ENCODE peak calls at places on chromosomes 4 and X, in seven cellular contexts. B is Peyer's patch; M is caudate nucleus; N is cardiac muscle cell; Y is stimulated activated CD4-positive, alpha-beta T cell treated with anti-CD3 and anti-CD28 coated beads, Interleukin-2, amount 100 ng/mL, for 24 hours; P is stimulated activated CD8-positive, alpha-beta memory T cell treated with anti-CD3 and anti-CD28 coated beads, Interleukin-12 subunit alpha, Interleukin-12 subunit beta, amount 100 ng/mL, for 4 hours; J is H9. E is an unnamed sample.

GRCh38 chr4:121307441-121308327 is 73.1 kb downstream of the QRFPR start:
- DNase-seq in Y (peak), M (no peak), B (no peak), P (no peak), N (peak), J (peak), E (peak)

GRCh38 chr4:153428816-153429592 is 37.2 kb upstream of the TMEM131L start:
- DNase-seq in M (no peak), J (no peak), P (no peak), Y (no peak), B (no peak), N (no peak), E (no peak)

GRCh38 chr4:7552466-7552865 is 117.7 kb upstream of the PSAPL1 start:
- DNase-seq in J (no peak), N (no peak), Y (no peak), M (no peak), B (no peak), P (no peak), E (no peak)

GRCh38 chr4:8079916-8080753 is 78.5 kb downstream of the ABLIM2 start:
- DNase-seq in Y (no peak), M (no peak), P (no peak), J (no peak), N (peak), B (no peak), E (no peak)

GRCh38 chr4:13762126-13762525 is 134.6 kb upstream of the BOD1L1 start:
- DNase-seq in P (no peak), N (no peak), J (no peak), M (no peak), B (no peak), Y (no peak), E (no peak)

GRCh38 chr4:94889961-94890360 is 132.2 kb downstream of the BMPR1B start:
- DNase-seq in N (no peak), P (no peak), J (no peak), M (no peak), Y (no peak), B (no peak), E (no peak)

GRCh38 chrX:119622356-119623232 is 16.4 kb upstream of the NKRF start:
- DNase-seq in M (no peak), J (no peak), P (no peak), Y (no peak), B (no peak), N (no peak), E (no peak)

GRCh38 chr4:156575430-156576073 is 396.0 kb downstream of the PDGFC start:
- DNase-seq in J (peak), N (no peak), B (no peak), M (no peak), Y (no peak), P (no peak), E (no peak)

GRCh38 chr4:168197926-168198325 is 105.6 kb downstream of the ANXA10 start:
- DNase-seq in N (no peak), J (no peak), Y (no peak), B (no peak), M (no peak), P (no peak), E (no peak)

GRCh38 chr4:88208146-88208545 is 49.7 kb upstream of the ABCG2 start:
- DNase-seq in J (no peak), B (no peak), Y (no peak), P (no peak), N (no peak), M (no peak), E (no peak)

GRCh38 chrX:130788786-130789581 is 114.0 kb downstream of the ENOX2 start:
- DNase-seq in M (no peak), N (no peak), B (no peak), P (no peak), Y (no peak), J (no peak), E (no peak)

GRCh38 chrX:150365953-150366911 is 3.1 kb downstream of the MAMLD1 start:
- DNase-seq in M (peak), B (no peak), Y (no peak), N (peak), P (no peak), J (peak), E (no peak)

GRCh38 chr4:5474756-5475155 is 233.6 kb downstream of the EVC2 start:
- DNase-seq in Y (no peak), J (no peak), P (no peak), M (no peak), B (no peak), N (no peak), E (no peak)

GRCh38 chr4:141132689-141133145 is 552 bp downstream of the RNF150 start:
- DNase-seq in B (no peak), P (no peak), M (peak), Y (no peak), J (peak), N (peak), E (no peak)

GRCh38 chrX:130682990-130683389 is 220.0 kb downstream of the ENOX2 start:
- DNase-seq in Y (no peak), M (no peak), N (peak), J (no peak), B (no peak), P (no peak), E (no peak)

GRCh38 chr4:132540797-132541196 is 608.3 kb upstream of the PCDH10 start:
- DNase-seq in P (no peak), Y (no peak), B (no peak), N (no peak), M (no peak), J (no peak), E (no peak)

GRCh38 chrX:40268126-40268525 is 170.4 kb upstream of the BCOR start:
- DNase-seq in B (no peak), Y (no peak), N (no peak), J (no peak), P (no peak), M (no peak), E (no peak)

GRCh38 chr4:107255596-107255995 is 219.5 kb upstream of the DKK2 start:
- DNase-seq in P (no peak), Y (no peak), M (no peak), J (no peak), B (no peak), N (no peak), E (no peak)

GRCh38 chr4:38699112-38699511 is 35.1 kb downstream of the KLF3 start:
- DNase-seq in P (no peak), B (no peak), M (no peak), N (no peak), J (no peak), Y (no peak), E (no peak)

E was measured in natural killer cell.